ENCODE peak calls at places on chromosomes 13 and 19, in eight cellular contexts. B is DMS53, I is neural crest cell, U is neuronal stem cell, O is BJ, E is NCI-H2107, D is HuH-7, R is KBM-7. G is an unnamed sample.

GRCh38 chr19:33772858-33773180 is 23.9 kb upstream of the KCTD15 start:
- DNase-seq in D (no peak), R (no peak), U (no peak), I (no peak), E (no peak), O (no peak), B (no peak), G (no peak)

GRCh38 chr19:29596080-29596479 is 10.0 kb upstream of the POP4 start:
- DNase-seq in E (peak), D (no peak), B (peak), U (no peak), O (no peak), I (no peak), R (no peak), G (peak)

GRCh38 chr13:30730526-30730925 is 4.8 kb upstream of the ALOX5AP start:
- DNase-seq in E (no peak), I (peak), D (no peak), O (no peak), R (no peak), B (peak), U (peak), G (no peak)

GRCh38 chr19:39200066-39200817 is 3.5 kb downstream of the NCCRP1 start:
- DNase-seq in B (no peak), E (no peak), I (no peak), D (no peak), R (no peak), O (no peak), U (no peak), G (no peak)

GRCh38 chr19:46205183-46205984 is 24.2 kb upstream of the IGFL1 start:
- DNase-seq in I (no peak), B (no peak), U (no peak), O (no peak), D (no peak), E (no peak), R (no peak), G (no peak)

GRCh38 chr19:2270572-2271515 is 11.1 kb downstream of the PEAK3 start:
- DNase-seq in O (no peak), R (peak), I (peak), E (no peak), D (peak), B (peak), U (no peak), G (no peak)

GRCh38 chr13:45943965-45944364 is 92.4 kb upstream of the SIAH3 start:
- DNase-seq in I (no peak), O (no peak), D (no peak), B (no peak), U (no peak), R (no peak), E (no peak), G (no peak)

GRCh38 chr19:36528921-36529518 is 949 bp upstream of the ZNF260 start:
- DNase-seq in U (no peak), E (no peak), B (peak), R (no peak), D (peak), I (no peak), O (no peak), G (no peak)

GRCh38 chr19:18659281-18660050 is 22.6 kb downstream of the KLHL26 start:
- DNase-seq in B (no peak), O (no peak), R (peak), E (no peak), U (no peak), I (no peak), D (no peak), G (no peak)

GRCh38 chr19:13153627-13154240 is 3.5 kb downstream of the IER2 start:
- DNase-seq in B (peak), R (no peak), I (no peak), E (no peak), D (no peak), U (peak), O (no peak), G (no peak)

GRCh38 chr19:34416021-34416545 is 11.9 kb downstream of the PDCD2L start:
- DNase-seq in B (no peak), I (no peak), D (no peak), U (no peak), R (no peak), O (no peak), E (no peak), G (no peak)

GRCh38 chr13:94311893-94312292 is 167.6 kb downstream of the DCT start:
- DNase-seq in D (no peak), B (no peak), U (no peak), R (no peak), E (no peak), O (no peak), I (no peak), G (no peak)

GRCh38 chr13:91326156-91326555 is 21.3 kb upstream of the MIR17HG start:
- DNase-seq in O (no peak), R (no peak), B (no peak), D (no peak), I (no peak), E (no peak), U (no peak), G (no peak)

GRCh38 chr13:113902536-113902935 is 38.7 kb upstream of the GAS6 start:
- DNase-seq in B (no peak), D (no peak), O (no peak), E (no peak), I (no peak), U (no peak), R (no peak), G (no peak)

GRCh38 chr13:26568132-26568815 is 10.8 kb downstream of the WASF3 start:
- DNase-seq in U (no peak), E (no peak), I (no peak), B (peak), R (no peak), D (no peak), O (no peak), G (no peak)

GRCh38 chr19:50718255-50719118 is 1.1 kb downstream of the SHANK1 start:
- DNase-seq in B (no peak), I (no peak), D (no peak), O (no peak), U (peak), R (no peak), E (no peak), G (no peak)

GRCh38 chr13:27962128-27962841 is 6.8 kb downstream of the CDX2 start:
- DNase-seq in U (no peak), R (no peak), D (peak), I (no peak), O (no peak), E (no peak), B (no peak), G (no peak)

GRCh38 chr19:50490991-50491472 is 14.4 kb upstream of the GARIN5A start:
- DNase-seq in R (no peak), I (no peak), B (no peak), D (no peak), U (no peak), E (no peak), O (no peak), G (no peak)

GRCh38 chr13:88622362-88622973 is 951.3 kb downstream of the SLITRK5 start:
- DNase-seq in E (no peak), D (no peak), B (no peak), U (no peak), R (peak), O (no peak), I (no peak), G (no peak)

GRCh38 chr13:113343692-113343968 is 20.3 kb downstream of the GRTP1 start:
- DNase-seq in U (no peak), O (no peak), D (no peak), R (no peak), E (no peak), B (no peak), I (no peak), G (no peak)

GRCh38 chr13:35760678-35761308 is 284.3 kb upstream of the MAB21L1 start:
- DNase-seq in E (no peak), U (no peak), O (no peak), R (no peak), D (no peak), B (peak), I (no peak), G (no peak)

GRCh38 chr13:110651271-110651670 is 35.9 kb downstream of the NAXD start:
- DNase-seq in R (no peak), D (no peak), I (no peak), B (no peak), O (no peak), U (no peak), E (no peak), G (no peak)

GRCh38 chr13:40137400-40137799 is 481.9 kb downstream of the COG6 start:
- DNase-seq in B (no peak), U (no peak), I (no peak), D (no peak), R (no peak), O (no peak), E (no peak), G (no peak)

GRCh38 chr13:58004761-58005160 is 373.2 kb downstream of the PCDH17 start:
- DNase-seq in U (no peak), E (no peak), O (no peak), B (no peak), I (no peak), D (no peak), R (no peak), G (no peak)

GRCh38 chr13:91142572-91142971 is 204.9 kb upstream of the MIR17HG start:
- DNase-seq in B (peak), O (peak), I (no peak), U (no peak), R (no peak), D (no peak), E (no peak), G (no peak)